ENCODE peak calls at places on chromosomes 2 and 18, in seven cellular contexts. Y, C, A, N, F, R and V are unnamed samples.

GRCh38 chr2:30238143-30238800 is 6.9 kb downstream of the LBH start:
- DNase-seq in F (no peak), Y (peak; percentile 49), R (no peak), A (no peak), N (no peak), C (no peak), V (no peak)

GRCh38 chr2:85161626-85161960 is 28.4 kb downstream of the TCF7L1 start:
- DNase-seq in N (no peak), R (no peak), F (no peak), A (no peak), Y (no peak), C (no peak), V (no peak)

GRCh38 chr2:210363261-210363660 is 48.3 kb upstream of the MYL1 start:
- DNase-seq in F (no peak), Y (no peak), R (no peak), A (no peak), C (peak; percentile 41), N (no peak), V (no peak)

GRCh38 chr2:140657657-140658056 is 1473.2 kb downstream of the LRP1B start:
- DNase-seq in R (no peak), Y (no peak), A (no peak), N (no peak), C (no peak), F (no peak), V (no peak)

GRCh38 chr2:214014551-214015230 is 396.2 kb upstream of the VWC2L start:
- DNase-seq in F (no peak), A (no peak), C (peak; percentile 33), R (no peak), N (no peak), Y (no peak), V (no peak)

GRCh38 chr2:225841314-225841713 is 441.8 kb downstream of the NYAP2 start:
- DNase-seq in C (no peak), F (no peak), A (no peak), Y (no peak), N (no peak), R (no peak), V (no peak)

GRCh38 chr2:207867075-207867474 is 97.4 kb upstream of the FZD5 start:
- DNase-seq in A (no peak), N (no peak), C (no peak), F (no peak), Y (no peak), R (no peak), V (no peak)

GRCh38 chr2:70679244-70679643 is 88.8 kb downstream of the ADD2 start:
- DNase-seq in N (no peak), Y (peak; percentile 34), A (no peak), F (no peak), R (no peak), C (no peak), V (no peak)

GRCh38 chr2:44994377-44994776 is 14.9 kb downstream of the SIX2 start:
- DNase-seq in C (no peak), A (no peak), N (no peak), Y (no peak), F (no peak), R (no peak), V (no peak)

GRCh38 chr18:35005963-35006577 is 35.1 kb upstream of the MAPRE2 start:
- DNase-seq in N (no peak), R (peak; percentile 71), A (no peak), Y (no peak), F (no peak), C (peak; percentile 68), V (no peak)

GRCh38 chr2:57515366-57515765 is 531.2 kb upstream of the VRK2 start:
- DNase-seq in A (no peak), N (no peak), F (no peak), R (no peak), Y (no peak), C (peak; percentile 27), V (no peak)

GRCh38 chr18:10015288-10015701 is 101.5 kb downstream of the VAPA start:
- DNase-seq in A (no peak), R (no peak), C (peak; percentile 92), N (no peak), F (no peak), Y (no peak), V (no peak)

GRCh38 chr18:22176282-22176621 is 6.9 kb downstream of the GATA6 start:
- DNase-seq in N (no peak), A (no peak), Y (no peak), F (no peak), C (no peak), R (no peak), V (no peak)
- H3K27me3 ChIP-seq in N (no peaks in the 10 kb centered on the region), A (no peaks in the 10 kb centered on the region), Y (peaks cover 12% of the 10 kb centered on the region), F (no peaks in the 10 kb centered on the region), C (no peaks in the 10 kb centered on the region), R (no peaks in the 10 kb centered on the region), V (no peaks in the 10 kb centered on the region)

GRCh38 chr2:241734208-241734466 is 293 bp upstream of the D2HGDH start:
- DNase-seq in C (no peak), R (no peak), N (no peak), F (no peak), A (no peak), Y (no peak), V (no peak)
- TF ChIP-seq CTCF in C (peak; percentile 2), R (no peak), N (peak; percentile 14), F (peak; percentile 17), A (no peak), Y (no peak), V (no peak)

DNA sequence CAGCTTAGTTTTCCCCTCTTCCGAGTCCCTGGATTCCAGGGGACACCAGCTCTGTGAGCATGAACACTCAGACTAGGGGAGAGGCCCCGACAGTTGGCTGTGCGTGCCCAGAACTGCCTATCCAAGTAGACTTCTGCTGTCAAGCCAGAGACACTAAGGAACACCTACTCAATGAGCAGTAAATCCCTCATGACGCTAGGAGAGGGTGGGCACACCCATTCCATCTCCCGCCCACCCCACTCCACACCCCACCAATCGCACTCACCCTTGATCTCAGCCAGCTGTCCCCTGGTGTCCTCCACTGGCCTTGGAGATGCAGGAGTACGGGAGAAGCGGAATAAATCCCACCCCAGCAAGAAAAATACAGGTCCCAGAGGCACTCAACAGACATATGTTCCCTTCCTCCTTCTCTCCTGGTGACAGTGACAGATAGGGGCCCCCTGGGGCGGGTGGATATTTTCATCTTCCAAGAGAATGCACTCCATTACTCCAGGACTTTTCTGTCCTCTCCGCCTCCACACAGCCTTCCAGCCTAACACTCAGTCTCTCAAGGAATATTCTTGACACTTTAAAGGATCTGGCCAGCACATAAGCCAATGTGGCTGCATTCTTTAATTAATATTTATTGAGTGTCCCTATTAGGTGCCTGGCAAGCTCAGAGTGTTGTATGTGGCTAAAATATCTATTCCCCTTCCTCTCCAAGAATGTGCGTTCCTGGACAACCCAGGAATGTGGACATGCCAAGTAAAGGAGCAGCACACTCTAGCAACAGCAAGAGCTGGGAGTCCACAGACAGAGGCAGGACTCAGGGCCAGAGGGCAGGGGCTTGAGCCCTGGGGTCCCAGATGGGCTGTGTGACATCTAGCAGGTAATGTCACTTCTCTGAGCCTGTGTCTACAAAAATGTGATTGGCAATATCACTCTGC is 13.1 kb upstream of the SMAD7 start:
- DNase-seq in A (no peak), Y (no peak), C (no peak), N (no peak), R (no peak), F (no peak), V (no peak)
- H3K27me3 ChIP-seq in A (no peaks in the 10 kb centered on the region), Y (no peaks in the 10 kb centered on the region), C (no peaks in the 10 kb centered on the region), N (no peaks in the 10 kb centered on the region), R (peaks cover 6% of the 10 kb centered on the region), F (no peaks in the 10 kb centered on the region), V (no peaks in the 10 kb centered on the region)

GRCh38 chr2:46300406-46300832 is 3.2 kb downstream of the EPAS1 start:
- DNase-seq in N (no peak), C (no peak), Y (no peak), F (no peak), A (no peak), R (no peak), V (no peak)
- TF ChIP-seq CTCF in N (no peak), C (no peak), Y (no peak), F (no peak), A (no peak), R (no peak), V (no peak)

GRCh38 chr2:71802556-71802955 is 345.1 kb downstream of the CYP26B1 start:
- DNase-seq in F (no peak), R (no peak), A (no peak), N (no peak), Y (no peak), C (no peak), V (no peak)
- H3K27me3 ChIP-seq in F (no peaks in the 10 kb centered on the region), R (peaks cover 5% of the 10 kb centered on the region), A (no peaks in the 10 kb centered on the region), N (peaks cover 8% of the 10 kb centered on the region), Y (no peaks in the 10 kb centered on the region), C (no peaks in the 10 kb centered on the region), V (no peaks in the 10 kb centered on the region)

DNA sequence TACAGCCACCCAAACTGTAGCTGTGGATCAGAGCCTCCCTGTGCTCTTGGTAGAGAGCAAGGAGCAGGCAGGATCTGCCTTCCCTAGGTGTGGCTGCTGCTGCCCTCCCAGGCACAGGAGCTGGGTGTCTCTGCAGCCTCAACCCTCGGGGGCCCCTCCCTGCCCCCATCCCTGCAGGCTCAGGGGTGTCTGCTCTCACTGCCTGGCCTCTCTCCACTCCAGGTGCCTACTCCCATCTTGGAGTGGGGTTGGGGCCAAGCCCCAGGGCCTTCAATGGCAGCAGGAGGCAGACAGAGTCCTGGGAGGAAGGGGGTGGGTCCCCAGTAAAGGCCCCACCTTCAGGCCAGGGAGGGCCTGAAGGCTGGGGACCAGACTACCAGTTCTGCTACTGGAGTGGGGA is 189.7 kb upstream of the OSR1 start:
- DNase-seq in N (no peak), R (no peak), A (no peak), C (no peak), F (no peak), Y (no peak), V (no peak)
- TF ChIP-seq CTCF in N (no peak), R (no peak), A (no peak), C (no peak), F (no peak), Y (no peak), V (no peak)

GRCh38 chr2:23322813-23323212 is 62.2 kb upstream of the KLHL29 start:
- DNase-seq in Y (no peak), N (no peak), C (no peak), A (peak; percentile 43), R (no peak), F (no peak), V (no peak)
- H3K27me3 ChIP-seq in Y (no peaks in the 10 kb centered on the region), N (peaks cover 69% of the 10 kb centered on the region), C (peaks cover 2% of the 10 kb centered on the region), A (no peaks in the 10 kb centered on the region), R (peaks cover 82% of the 10 kb centered on the region), F (peaks cover 3% of the 10 kb centered on the region), V (no peaks in the 10 kb centered on the region)

DNA sequence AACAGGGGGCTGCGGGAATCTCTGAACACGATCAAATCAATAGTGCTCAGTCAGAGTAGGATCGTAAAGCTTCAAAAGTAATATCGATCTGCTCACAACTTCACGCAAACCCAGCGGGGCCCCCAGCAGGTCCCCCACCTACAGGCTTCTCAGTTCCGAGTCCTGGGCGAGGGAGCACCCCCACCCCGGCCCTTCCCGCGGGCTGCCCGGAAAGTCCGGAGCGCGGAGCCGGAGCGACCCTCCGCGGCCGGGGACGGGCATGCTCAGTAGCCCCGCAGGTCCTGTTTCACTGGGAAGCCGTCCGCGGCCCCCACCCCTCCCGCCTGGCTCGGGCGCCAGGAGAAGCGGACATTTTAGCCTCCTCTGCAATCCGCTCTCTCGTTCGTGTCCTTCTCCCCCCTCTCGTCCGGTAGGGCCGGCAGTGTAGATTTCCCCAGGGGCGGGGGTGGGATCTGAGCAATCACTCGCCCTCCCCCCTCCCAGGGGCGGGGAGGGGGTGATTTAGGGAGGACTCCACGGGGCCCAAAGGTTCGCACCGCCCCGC is 3.3 kb upstream of the SPRED2 start:
- DNase-seq in F (peak; percentile 88), N (peak; percentile 90), A (peak; percentile 93), R (peak; percentile 66), Y (no peak), C (no peak), V (peak; percentile 78)
- TF ChIP-seq CTCF in F (no peak), N (peak; percentile 28), A (no peak), R (no peak), Y (no peak), C (no peak), V (no peak)